ENCODE peak calls at places on chromosomes 11 and 22, in seven cellular contexts. V is GM23338; D is activated naive CD8-positive, alpha-beta T cell treated with anti-CD3 and anti-CD28 coated beads, Interleukin-2, amount 10 ng/mL, durations not matched to agents 7 days and 5 days; H is Panc1; F is GM03348; K is DMS 273 treated with DMSO at 0.1 percent for 48 hours; Q is skeletal muscle cell. P is an unnamed sample.

GRCh38 chr11:111737180-111737876 is 28.9 kb downstream of the PPP2R1B start:
- DNase-seq in D (no peak), V (no peak), H (no peak), Q (no peak), K (no peak), F (no peak), P (no peak)

GRCh38 chr22:45163417-45164216 is at the start of gene NUP50:
- DNase-seq in K (peak), Q (peak), H (peak), D (peak), V (peak), F (peak), P (peak)

GRCh38 chr11:19955660-19956059 is 204.6 kb downstream of the DBX1 start:
- DNase-seq in V (no peak), H (no peak), F (no peak), D (no peak), K (no peak), Q (no peak), P (no peak)

GRCh38 chr22:46465348-46465725 is 72.1 kb downstream of the CELSR1 start:
- DNase-seq in K (no peak), V (no peak), Q (no peak), F (no peak), D (no peak), H (no peak), P (no peak)

GRCh38 chr11:12235945-12236743 is 125.8 kb downstream of the MICAL2 start:
- DNase-seq in Q (no peak), H (peak), F (peak), D (peak), K (peak), V (peak), P (peak)

GRCh38 chr11:32297629-32298028 is 137.7 kb downstream of the WT1 start:
- DNase-seq in H (no peak), D (no peak), Q (peak), V (peak), F (peak), K (peak), P (peak)

GRCh38 chr11:96303067-96303466 is 39.9 kb downstream of the MAML2 start:
- DNase-seq in H (no peak), D (no peak), Q (peak), V (no peak), K (no peak), F (peak), P (no peak)

GRCh38 chr22:37752189-37753061 is 55.3 kb upstream of the GCAT start:
- DNase-seq in F (peak), V (no peak), Q (peak), H (peak), D (no peak), K (peak), P (peak)

GRCh38 chr11:79419120-79419519 is 21.7 kb downstream of the TENM4 start:
- DNase-seq in K (no peak), H (peak), F (peak), D (no peak), Q (peak), V (no peak), P (no peak)

GRCh38 chr11:35330924-35331323 is 88.4 kb downstream of the SLC1A2 start:
- DNase-seq in H (no peak), Q (no peak), K (no peak), D (no peak), V (no peak), F (no peak), P (no peak)

GRCh38 chr11:113389288-113389687 is 1.7 kb downstream of the ANKK1 start:
- DNase-seq in V (no peak), H (no peak), F (no peak), K (peak), D (no peak), Q (no peak), P (peak)

GRCh38 chr11:122202951-122203456 is 87.0 kb upstream of the BLID start:
- DNase-seq in K (peak), D (peak), Q (no peak), H (no peak), V (peak), F (peak), P (peak)

GRCh38 chr11:94933225-94934130 is 39.9 kb downstream of the CWC15 start:
- DNase-seq in D (no peak), K (no peak), V (no peak), Q (peak), H (no peak), F (peak), P (no peak)

GRCh38 chr11:12587333-12587997 is 86.8 kb upstream of the TEAD1 start:
- DNase-seq in D (no peak), H (no peak), V (peak), Q (no peak), F (peak), K (no peak), P (no peak)

GRCh38 chr11:9347100-9347499 is 32.7 kb upstream of the TMEM41B start:
- DNase-seq in F (no peak), K (no peak), D (no peak), Q (no peak), V (peak), H (no peak), P (no peak)

GRCh38 chr22:17266261-17266971 is 47.2 kb upstream of the ADA2 start:
- DNase-seq in F (no peak), Q (peak), K (peak), D (peak), H (no peak), V (peak), P (peak)

GRCh38 chr11:73410627-73411026 is 34.4 kb downstream of the RELT start:
- DNase-seq in K (no peak), D (no peak), V (no peak), F (no peak), Q (no peak), H (no peak), P (no peak)

GRCh38 chr22:46007003-46007847 is 30.3 kb upstream of the WNT7B start:
- DNase-seq in Q (peak), F (peak), H (no peak), D (peak), K (no peak), V (no peak), P (no peak)

GRCh38 chr22:35783943-35784614 is 66.4 kb downstream of the APOL5 start:
- DNase-seq in H (no peak), Q (peak), V (no peak), K (no peak), F (peak), D (no peak), P (no peak)

GRCh38 chr11:94737171-94737611 is 31.0 kb upstream of the AMOTL1 start:
- DNase-seq in V (no peak), F (no peak), K (no peak), D (no peak), Q (no peak), H (peak), P (no peak)

GRCh38 chr11:14529933-14530332 is 9.7 kb upstream of the PSMA1 start:
- DNase-seq in V (no peak), H (no peak), Q (no peak), F (no peak), D (no peak), K (no peak), P (no peak)

GRCh38 chr11:102521121-102521520 is 9.4 kb downstream of the MMP7 start:
- DNase-seq in D (no peak), H (no peak), V (no peak), Q (no peak), K (no peak), F (no peak), P (no peak)

GRCh38 chr22:37676691-37677627 is 1.5 kb downstream of the LGALS1 start:
- DNase-seq in V (peak), K (no peak), D (peak), Q (peak), F (peak), H (peak), P (peak)

GRCh38 chr11:76124905-76125566 is 81.3 kb downstream of the WNT11 start:
- DNase-seq in K (no peak), V (no peak), H (no peak), F (no peak), Q (no peak), D (no peak), P (no peak)

GRCh38 chr11:117870176-117870952 is 6.1 kb downstream of the FXYD6 start:
- DNase-seq in F (no peak), K (peak), H (no peak), D (no peak), V (peak), Q (no peak), P (peak)

GRCh38 chr22:23243006-23243573 is 62.8 kb downstream of the BCR start:
- DNase-seq in H (no peak), K (no peak), V (peak), F (no peak), Q (no peak), D (peak), P (peak)

GRCh38 chr11:125251956-125252355 is 87.4 kb downstream of the PKNOX2 start:
- DNase-seq in Q (no peak), H (no peak), D (no peak), K (no peak), F (no peak), V (no peak), P (no peak)

GRCh38 chr11:122193457-122193856 is 77.4 kb upstream of the BLID start:
- DNase-seq in Q (no peak), K (no peak), D (no peak), V (no peak), F (no peak), H (no peak), P (no peak)

GRCh38 chr11:119709638-119710346 is 19.2 kb downstream of the NECTIN1 start:
- DNase-seq in V (peak), F (no peak), Q (no peak), K (peak), H (no peak), D (no peak), P (peak)

GRCh38 chr11:2347449-2347848 is 29.7 kb upstream of the CD81 start:
- DNase-seq in K (no peak), Q (no peak), V (no peak), F (no peak), H (no peak), D (no peak), P (no peak)

GRCh38 chr11:15576759-15577158 is 462.0 kb downstream of the INSC start:
- DNase-seq in K (no peak), H (no peak), D (no peak), Q (no peak), F (no peak), V (no peak), P (no peak)